ENCODE peak calls at places on chromosome 21, in ten cellular contexts. T is thoracic aorta, Q is PC-3, X is Peyer's patch, V is lower lobe of right lung, I is OCI-LY7, U is GM23248, C is uterus, K is upper lobe of right lung, A is cardiac muscle cell. B is an unnamed sample. For H3K4me1, the result is how much of the 10 kb centered on the place peaks cover.

GRCh38 chr21:38359090-38359489 is 102.3 kb downstream of the KCNJ15 start:
- DNase-seq in X (no peak), U (no peak), Q (no peak), K (no peak), A (no peak), V (no peak), C (no peak), T (no peak), I (no peak), B (no peak)

GRCh38 chr21:38817371-38818335 is 11.9 kb downstream of the ETS2 start:
- DNase-seq in A (no peak), X (no peak), T (no peak), U (peak), K (no peak), Q (peak), V (no peak), I (no peak), C (no peak), B (peak)

GRCh38 chr21:33300701-33301631 is 23.8 kb upstream of the IFNAR1 start:
- DNase-seq in A (no peak), X (no peak), V (no peak), T (no peak), C (no peak), U (no peak), K (no peak), I (peak), Q (peak), B (no peak)

GRCh38 chr21:17818158-17819113 is 720 bp downstream of the C21orf91 start:
- DNase-seq in T (no peak), A (peak), K (peak), Q (peak), U (peak), X (peak), V (peak), C (peak), I (peak), B (peak)

GRCh38 chr21:32494946-32495703 is 82.6 kb downstream of the EVA1C start:
- DNase-seq in T (peak), I (no peak), K (no peak), U (peak), C (peak), Q (peak), X (no peak), V (no peak), A (no peak), B (peak)

GRCh38 chr21:14734191-14734590 is 188.1 kb upstream of the SAMSN1 start:
- DNase-seq in Q (no peak), U (no peak), I (no peak), C (no peak), K (no peak), A (no peak), V (no peak), X (no peak), T (no peak), B (no peak)

GRCh38 chr21:42964086-42964485 is 10.3 kb upstream of the PKNOX1 start:
- DNase-seq in K (no peak), A (no peak), Q (no peak), C (no peak), V (no peak), X (no peak), U (no peak), I (no peak), T (no peak), B (no peak)

GRCh38 chr21:25952306-25952705 is 217.5 kb downstream of the GABPA start:
- DNase-seq in T (no peak), Q (no peak), C (no peak), K (no peak), X (no peak), V (no peak), A (no peak), U (no peak), I (no peak), B (no peak)

GRCh38 chr21:41712730-41713129 is 54.1 kb downstream of the RIPK4 start:
- DNase-seq in K (peak), A (no peak), T (no peak), X (no peak), I (no peak), V (no peak), Q (no peak), C (no peak), U (no peak), B (no peak)

GRCh38 chr21:36860736-36861594 is 105.5 kb downstream of the HLCS start:
- DNase-seq in T (no peak), V (no peak), C (no peak), A (no peak), U (peak), I (no peak), K (no peak), Q (peak), X (no peak), B (no peak)

GRCh38 chr21:41845310-41846032 is 33.7 kb downstream of the PRDM15 start:
- DNase-seq in C (no peak), X (no peak), I (no peak), K (peak), U (peak), A (no peak), T (no peak), Q (no peak), V (no peak), B (no peak)

GRCh38 chr21:42853621-42854020 is 25.7 kb downstream of the WDR4 start:
- DNase-seq in V (no peak), T (no peak), X (no peak), Q (no peak), A (no peak), I (no peak), C (no peak), U (no peak), K (no peak), B (no peak)

GRCh38 chr21:31612889-31613785 is 46.4 kb upstream of the SOD1 start:
- DNase-seq in A (no peak), U (peak), Q (peak), I (no peak), K (peak), T (no peak), V (peak), X (no peak), C (no peak), B (no peak)

GRCh38 chr21:34889287-34889536 is 159.9 kb downstream of the RUNX1 start:
- DNase-seq in K (peak), X (peak), V (peak), T (no peak), C (peak), Q (peak), I (no peak), U (peak), A (peak), B (peak)

GRCh38 chr21:44880762-44881585 is 7.5 kb upstream of the PTTG1IP start:
- DNase-seq in Q (peak), V (no peak), U (peak), C (no peak), T (no peak), A (no peak), I (peak), K (peak), X (no peak), B (no peak)

GRCh38 chr21:41895643-41896493 is 16.7 kb upstream of the PRDM15 start:
- DNase-seq in Q (no peak), C (no peak), V (no peak), K (no peak), U (no peak), T (no peak), A (no peak), X (no peak), I (peak), B (no peak)

GRCh38 chr21:33478858-33479678 is 706 bp downstream of the TMEM50B start:
- DNase-seq in Q (peak), V (peak), T (no peak), K (peak), U (peak), A (peak), X (peak), C (peak), I (peak), B (peak)

GRCh38 chr21:17738171-17738953 is 80.8 kb downstream of the C21orf91 start:
- DNase-seq in T (no peak), Q (peak), U (no peak), V (no peak), C (no peak), K (no peak), X (no peak), I (no peak), A (no peak), B (no peak)

GRCh38 chr21:31878831-31879230 is 6.0 kb downstream of the HUNK start:
- DNase-seq in C (no peak), T (no peak), I (no peak), X (no peak), U (no peak), Q (no peak), K (no peak), V (no peak), A (no peak), B (no peak)

GRCh38 chr21:26136686-26137085 is 33.9 kb downstream of the APP start:
- DNase-seq in U (no peak), I (no peak), X (no peak), V (no peak), T (no peak), A (no peak), Q (no peak), K (no peak), C (no peak), B (no peak)

GRCh38 chr21:42535602-42536171 is 22.0 kb downstream of the SLC37A1 start:
- DNase-seq in A (no peak), X (peak), V (peak), U (no peak), C (no peak), I (peak), K (peak), T (no peak), Q (no peak), B (peak)

GRCh38 chr21:44947930-44948331 is 8.1 kb downstream of the SLX9 start:
- DNase-seq in I (no peak), A (no peak), T (no peak), V (peak), X (no peak), Q (no peak), K (peak), U (no peak), C (peak), B (peak)

GRCh38 chr21:43298546-43299440 is 128.1 kb downstream of the SIK1 start:
- DNase-seq in X (no peak), Q (no peak), U (no peak), C (no peak), K (peak), A (no peak), V (peak), T (no peak), I (no peak), B (peak)

GRCh38 chr21:42556960-42557359 is 43.3 kb downstream of the SLC37A1 start:
- DNase-seq in C (peak), I (peak), X (no peak), U (no peak), V (peak), T (no peak), A (no peak), Q (no peak), K (peak), B (peak)

GRCh38 chr21:31190516-31190915 is 152.2 kb upstream of the KRTAP19-8 start:
- DNase-seq in V (no peak), X (no peak), K (no peak), Q (no peak), I (no peak), T (no peak), C (no peak), U (no peak), A (no peak), B (no peak)

GRCh38 chr21:25572895-25573310 is 34.4 kb downstream of the MRPL39 start:
- DNase-seq in X (no peak), Q (peak), U (no peak), A (no peak), T (no peak), C (no peak), I (peak), K (no peak), V (no peak), B (no peak)

GRCh38 chr21:44846485-44847260 is 26.8 kb downstream of the PTTG1IP start:
- DNase-seq in K (no peak), A (no peak), V (peak), U (peak), Q (peak), X (peak), I (no peak), T (no peak), C (no peak), B (peak)

GRCh38 chr21:44697811-44698734 is 1.1 kb downstream of the KRTAP10-12 start:
- DNase-seq in I (no peak), V (no peak), K (no peak), T (no peak), Q (no peak), U (no peak), X (no peak), C (no peak), A (no peak), B (peak)

GRCh38 chr21:34022557-34023335 is 50.6 kb upstream of the MRPS6 start:
- DNase-seq in T (no peak), C (no peak), U (peak), K (no peak), X (no peak), I (peak), V (peak), A (peak), Q (peak), B (no peak)

GRCh38 chr21:42758721-42759593 is 105.5 kb downstream of the PDE9A start:
- DNase-seq in V (peak), T (no peak), Q (no peak), C (no peak), X (peak), U (no peak), K (no peak), I (no peak), A (no peak), B (no peak)

GRCh38 chr21:19603011-19603593 is 1199.5 kb upstream of the TMPRSS15 start:
- DNase-seq in V (no peak), Q (no peak), A (no peak), C (no peak), I (no peak), K (no peak), X (no peak), U (no peak), T (no peak), B (no peak)

GRCh38 chr21:41950941-41951408 is 2.8 kb downstream of the C2CD2 start:
- DNase-seq in C (no peak), K (no peak), V (no peak), A (no peak), U (no peak), I (no peak), Q (no peak), T (no peak), X (peak), B (peak)

DNA sequence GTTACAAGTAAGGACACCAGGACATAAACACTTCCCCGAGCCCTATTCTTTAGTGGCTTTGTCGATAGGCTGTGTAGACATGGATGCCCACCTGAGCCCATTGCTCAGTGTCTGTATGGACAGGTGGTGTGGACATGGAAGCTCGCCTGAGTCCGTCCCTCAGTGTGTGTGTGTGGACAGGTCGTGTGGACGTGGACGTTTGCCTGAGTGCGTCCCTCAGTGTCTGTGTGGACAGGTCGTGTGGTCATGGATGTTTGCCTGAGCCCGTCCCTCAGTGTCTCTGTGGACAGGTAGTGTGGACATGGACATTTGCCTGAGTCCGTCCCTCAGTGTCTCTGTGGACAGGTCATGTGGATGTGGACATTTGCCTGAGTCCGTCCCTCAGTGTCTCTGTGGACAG is 38.7 kb upstream of the COL6A2 start:
- DNase-seq in I (no peak), Q (no peak), A (no peak), U (no peak), X (no peak), T (no peak), K (no peak), V (peak), C (no peak), B (peak)
- H3K27ac ChIP-seq in I (no peak), Q (peak), A (no peak), U (no peak), X (peak), T (peak), K (no peak), V (no peak), C (peak), B (no peak)

DNA sequence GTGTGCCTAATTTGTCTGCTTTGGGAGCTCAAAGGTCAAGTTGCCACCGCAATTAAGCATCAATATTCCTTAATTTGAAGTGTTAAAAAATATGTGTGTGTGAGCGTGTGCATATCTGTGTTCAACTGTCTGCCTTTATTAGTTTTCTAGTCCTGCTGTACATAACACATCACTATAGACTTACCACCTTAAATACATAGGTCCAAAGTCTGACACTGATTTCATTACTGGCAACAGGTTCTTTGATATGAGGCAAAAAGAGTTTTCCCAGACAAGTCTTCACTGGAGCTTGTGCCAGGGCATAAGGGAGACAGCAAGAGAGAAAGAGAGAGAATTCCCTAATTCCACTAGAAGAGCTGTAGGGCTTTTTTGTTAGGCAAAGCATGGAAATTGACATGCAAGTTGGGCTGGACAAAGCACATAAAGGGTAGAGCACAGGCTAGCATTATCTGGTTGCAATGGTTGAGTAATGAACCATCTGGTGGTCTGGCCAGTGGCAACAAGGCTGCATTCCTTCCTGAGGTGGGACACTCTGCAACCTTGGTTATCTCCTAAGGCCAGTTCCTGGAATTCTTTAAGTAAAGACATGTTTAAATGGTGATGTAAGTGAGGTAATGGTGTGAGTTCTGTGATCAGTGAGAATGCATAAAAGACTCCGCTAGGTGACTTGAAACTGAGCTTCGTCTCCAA is 457.2 kb upstream of the ADAMTS5 start:
- DNase-seq in K (no peak), X (no peak), A (no peak), T (no peak), U (peak), I (no peak), Q (no peak), V (no peak), C (no peak), B (no peak)
- H3K4me1 ChIP-seq in K (under half), X (under half), A (under half), T (under half), U (under half), I (under half), Q (under half), V (under half), C (under half), B (under half)

GRCh38 chr21:29260461-29260860 is 38.3 kb upstream of the BACH1 start:
- DNase-seq in Q (peak), A (no peak), C (no peak), K (no peak), U (no peak), V (no peak), I (no peak), X (no peak), T (no peak), B (no peak)
- H3K27ac ChIP-seq in Q (no peak), A (no peak), C (no peak), K (no peak), U (no peak), V (no peak), I (no peak), X (no peak), T (no peak), B (no peak)

GRCh38 chr21:29178936-29179335 is 48.5 kb downstream of the MAP3K7CL start:
- DNase-seq in A (no peak), X (no peak), U (no peak), I (no peak), K (no peak), Q (no peak), T (no peak), V (no peak), C (no peak), B (no peak)
- H3K4me1 ChIP-seq in A (under half), X (under half), U (under half), I (under half), K (under half), Q (under half), T (half or more), V (under half), C (under half), B (under half)

B was measured in kidney.